ENCODE peak calls at places on chromosome 4, in six cellular contexts. One of them, this sample, is unnamed.
A peak's percentile ranks its signal among the peaks of the same experiment; 100 is the strongest.

GRCh38 chr4:10008208-10009005 is 12.9 kb downstream of the SLC2A9 start:
- DNase-seq in AG09319: no peak
- DNase-seq in neural crest cell: no peak
- DNase-seq in ecto neural progenitor cell: no peak
- DNase-seq in EL: no peak
- DNase-seq in germinal center: no peak
- DNase-seq in this sample: peak; percentile 81

GRCh38 chr4:119498520-119498919 is 130.1 kb downstream of the PDE5A start:
- DNase-seq in AG09319: no peak
- DNase-seq in neural crest cell: no peak
- DNase-seq in ecto neural progenitor cell: no peak
- DNase-seq in EL: no peak
- DNase-seq in germinal center: no peak
- DNase-seq in this sample: no peak

GRCh38 chr4:37244583-37245390 is at the start of gene NWD2:
- DNase-seq in AG09319: no peak
- DNase-seq in neural crest cell: peak; percentile 42
- DNase-seq in ecto neural progenitor cell: peak; percentile 74
- DNase-seq in EL: no peak
- DNase-seq in germinal center: peak; percentile 2
- DNase-seq in this sample: peak; percentile 6

GRCh38 chr4:152257601-152258066 is 278.3 kb downstream of the FBXW7 start:
- DNase-seq in AG09319: no peak
- DNase-seq in neural crest cell: no peak
- DNase-seq in ecto neural progenitor cell: no peak
- DNase-seq in EL: peak; percentile 58
- DNase-seq in germinal center: no peak
- DNase-seq in this sample: no peak

GRCh38 chr4:67558493-67558892 is at the start of gene STAP1:
- DNase-seq in AG09319: no peak
- DNase-seq in neural crest cell: no peak
- DNase-seq in ecto neural progenitor cell: no peak
- DNase-seq in EL: no peak
- DNase-seq in germinal center: peak; percentile 44
- DNase-seq in this sample: no peak

GRCh38 chr4:74431113-74431826 is 13.7 kb upstream of the AREG start:
- DNase-seq in AG09319: no peak
- DNase-seq in neural crest cell: no peak
- DNase-seq in ecto neural progenitor cell: no peak
- DNase-seq in EL: no peak
- DNase-seq in germinal center: no peak
- DNase-seq in this sample: no peak

GRCh38 chr4:189988892-189989431 is 38.1 kb downstream of the FRG2 start:
- DNase-seq in AG09319: no peak
- DNase-seq in neural crest cell: no peak
- DNase-seq in ecto neural progenitor cell: no peak
- DNase-seq in EL: no peak
- DNase-seq in germinal center: no peak
- DNase-seq in this sample: no peak

GRCh38 chr4:13087041-13087440 is 397.1 kb downstream of the RAB28 start:
- DNase-seq in AG09319: no peak
- DNase-seq in neural crest cell: no peak
- DNase-seq in ecto neural progenitor cell: no peak
- DNase-seq in EL: no peak
- DNase-seq in germinal center: no peak
- DNase-seq in this sample: no peak

GRCh38 chr4:25440478-25441030 is 63.5 kb downstream of the ANAPC4 start:
- DNase-seq in AG09319: no peak
- DNase-seq in neural crest cell: no peak
- DNase-seq in ecto neural progenitor cell: peak; percentile 39
- DNase-seq in EL: no peak
- DNase-seq in germinal center: no peak
- DNase-seq in this sample: no peak

GRCh38 chr4:3873446-3874415 is 107.5 kb downstream of the ADRA2C start:
- DNase-seq in AG09319: no peak
- DNase-seq in neural crest cell: no peak
- DNase-seq in ecto neural progenitor cell: no peak
- DNase-seq in EL: no peak
- DNase-seq in germinal center: no peak
- DNase-seq in this sample: peak; percentile 72

GRCh38 chr4:866068-866760 is 40.3 kb upstream of the CPLX1 start:
- DNase-seq in AG09319: no peak
- DNase-seq in neural crest cell: no peak
- DNase-seq in ecto neural progenitor cell: no peak
- DNase-seq in EL: no peak
- DNase-seq in germinal center: no peak
- DNase-seq in this sample: no peak

GRCh38 chr4:76623217-76624060 is 188.4 kb downstream of the SHROOM3 start:
- DNase-seq in AG09319: no peak
- DNase-seq in neural crest cell: no peak
- DNase-seq in ecto neural progenitor cell: no peak
- DNase-seq in EL: no peak
- DNase-seq in germinal center: no peak
- DNase-seq in this sample: no peak

GRCh38 chr4:86543560-86544312 is 50.4 kb upstream of the PTPN13 start:
- DNase-seq in AG09319: no peak
- DNase-seq in neural crest cell: no peak
- DNase-seq in ecto neural progenitor cell: no peak
- DNase-seq in EL: peak; percentile 45
- DNase-seq in germinal center: no peak
- DNase-seq in this sample: no peak

GRCh38 chr4:134422776-134423175 is 221.2 kb upstream of the PABPC4L start:
- DNase-seq in AG09319: no peak
- DNase-seq in neural crest cell: no peak
- DNase-seq in ecto neural progenitor cell: no peak
- DNase-seq in EL: no peak
- DNase-seq in germinal center: no peak
- DNase-seq in this sample: peak; percentile 43

GRCh38 chr4:77849278-77849965 is 13.2 kb upstream of the MRPL1 start:
- DNase-seq in AG09319: no peak
- DNase-seq in neural crest cell: no peak
- DNase-seq in ecto neural progenitor cell: no peak
- DNase-seq in EL: no peak
- DNase-seq in germinal center: no peak
- DNase-seq in this sample: no peak

GRCh38 chr4:26030780-26031179 is 116.8 kb downstream of the SMIM20 start:
- DNase-seq in AG09319: no peak
- DNase-seq in neural crest cell: no peak
- DNase-seq in ecto neural progenitor cell: no peak
- DNase-seq in EL: no peak
- DNase-seq in germinal center: no peak
- DNase-seq in this sample: no peak

GRCh38 chr4:138241281-138242075 is 671 bp downstream of the SLC7A11 start:
- DNase-seq in AG09319: no peak
- DNase-seq in neural crest cell: no peak
- DNase-seq in ecto neural progenitor cell: peak; percentile 47
- DNase-seq in EL: peak; percentile 75
- DNase-seq in germinal center: no peak
- DNase-seq in this sample: peak; percentile 18

GRCh38 chr4:7607156-7607910 is 172.6 kb upstream of the PSAPL1 start:
- DNase-seq in AG09319: no peak
- DNase-seq in neural crest cell: no peak
- DNase-seq in ecto neural progenitor cell: no peak
- DNase-seq in EL: peak; percentile 19
- DNase-seq in germinal center: no peak
- DNase-seq in this sample: no peak

GRCh38 chr4:82975792-82976191 is 34.8 kb downstream of the LIN54 start:
- DNase-seq in AG09319: no peak
- DNase-seq in neural crest cell: no peak
- DNase-seq in ecto neural progenitor cell: no peak
- DNase-seq in EL: peak; percentile 83
- DNase-seq in germinal center: no peak
- DNase-seq in this sample: no peak

GRCh38 chr4:121353213-121353612 is 27.6 kb downstream of the QRFPR start:
- DNase-seq in AG09319: no peak
- DNase-seq in neural crest cell: no peak
- DNase-seq in ecto neural progenitor cell: no peak
- DNase-seq in EL: no peak
- DNase-seq in germinal center: no peak
- DNase-seq in this sample: no peak

GRCh38 chr4:41796545-41797210 is 48.2 kb upstream of the PHOX2B start:
- DNase-seq in AG09319: no peak
- DNase-seq in neural crest cell: peak; percentile 14
- DNase-seq in ecto neural progenitor cell: peak; percentile 59
- DNase-seq in EL: no peak
- DNase-seq in germinal center: no peak
- DNase-seq in this sample: peak; percentile 22

GRCh38 chr4:78237360-78237759 is 180.2 kb downstream of the FRAS1 start:
- DNase-seq in AG09319: no peak
- DNase-seq in neural crest cell: no peak
- DNase-seq in ecto neural progenitor cell: no peak
- DNase-seq in EL: no peak
- DNase-seq in germinal center: no peak
- DNase-seq in this sample: peak; percentile 54

GRCh38 chr4:155666701-155667537 is at the start of gene GUCY1A1:
- DNase-seq in AG09319: no peak
- DNase-seq in neural crest cell: peak; percentile 20
- DNase-seq in ecto neural progenitor cell: peak; percentile 69
- DNase-seq in EL: peak; percentile 13
- DNase-seq in germinal center: peak; percentile 9
- DNase-seq in this sample: peak; percentile 71

GRCh38 chr4:47839259-47839658 is 1.4 kb upstream of the CORIN start:
- DNase-seq in AG09319: no peak
- DNase-seq in neural crest cell: no peak
- DNase-seq in ecto neural progenitor cell: no peak
- DNase-seq in EL: peak; percentile 55
- DNase-seq in germinal center: peak; percentile 28
- DNase-seq in this sample: no peak

GRCh38 chr4:73161527-73162185 is 92.1 kb upstream of the COX18 start:
- DNase-seq in AG09319: no peak
- DNase-seq in neural crest cell: no peak
- DNase-seq in ecto neural progenitor cell: no peak
- DNase-seq in EL: peak; percentile 17
- DNase-seq in germinal center: no peak
- DNase-seq in this sample: no peak